ENCODE peak calls at places on chromosomes 16 and 17, in nine cellular contexts. J, V, I, F, C, B, O, K and H are unnamed samples.
A peak's percentile ranks its signal among the peaks of the same experiment; 100 is the strongest.

GRCh38 chr17:30304778-30305177 is 13.0 kb upstream of the BLMH start:
- DNase-seq in J (no peak), V (no peak), I (no peak), F (no peak), C (no peak), B (no peak), O (no peak), K (no peak), H (no peak)

GRCh38 chr16:81996664-81997529 is 14.4 kb downstream of the SDR42E1 start:
- DNase-seq in J (peak; percentile 32), V (no peak), I (peak; percentile 77), F (no peak), C (peak; percentile 57), B (no peak), O (peak; percentile 90), K (no peak), H (no peak)

GRCh38 chr16:81544261-81544660 is 99.7 kb downstream of the CMIP start:
- DNase-seq in J (no peak), V (no peak), I (no peak), F (no peak), C (no peak), B (no peak), O (no peak), K (no peak), H (peak; percentile 77)

GRCh38 chr16:11742041-11742535 is 569 bp downstream of the TXNDC11 start:
- DNase-seq in J (no peak), V (peak; percentile 35), I (no peak), F (no peak), C (no peak), B (peak; percentile 58), O (no peak), K (peak; percentile 80), H (peak; percentile 78)

GRCh38 chr17:72654746-72655145 is 437.7 kb downstream of the SLC39A11 start:
- DNase-seq in J (no peak), V (no peak), I (no peak), F (no peak), C (no peak), B (peak; percentile 34), O (no peak), K (no peak), H (no peak)

GRCh38 chr17:65099941-65100315 is 37.2 kb upstream of the RGS9 start:
- DNase-seq in J (peak; percentile 45), V (peak; percentile 33), I (no peak), F (no peak), C (peak; percentile 60), B (peak; percentile 45), O (peak; percentile 88), K (peak; percentile 74), H (no peak)

GRCh38 chr16:14289692-14290340 is 218.7 kb downstream of the MRTFB start:
- DNase-seq in J (no peak), V (no peak), I (no peak), F (no peak), C (peak; percentile 24), B (peak; percentile 21), O (peak; percentile 25), K (no peak), H (no peak)

GRCh38 chr17:60916043-60916442 is 238.4 kb downstream of the BCAS3 start:
- DNase-seq in J (no peak), V (no peak), I (no peak), F (no peak), C (no peak), B (no peak), O (no peak), K (no peak), H (no peak)

GRCh38 chr17:74454197-74455024 is 12.0 kb upstream of the CD300A start:
- DNase-seq in J (no peak), V (no peak), I (peak; percentile 97), F (peak; percentile 92), C (peak; percentile 29), B (no peak), O (peak; percentile 93), K (peak; percentile 96), H (peak; percentile 94)

GRCh38 chr17:74452841-74453661 is 13.4 kb upstream of the CD300A start:
- DNase-seq in J (no peak), V (no peak), I (peak; percentile 40), F (no peak), C (no peak), B (no peak), O (no peak), K (no peak), H (peak; percentile 76)

GRCh38 chr17:74453665-74454196 is 12.7 kb upstream of the CD300A start:
- DNase-seq in J (peak; percentile 88), V (peak; percentile 61), I (no peak), F (no peak), C (no peak), B (peak; percentile 94), O (no peak), K (no peak), H (no peak)

GRCh38 chr17:74457146-74457819 is 9.2 kb upstream of the CD300A start:
- DNase-seq in J (peak; percentile 84), V (peak; percentile 64), I (peak; percentile 85), F (peak; percentile 72), C (peak; percentile 30), B (peak; percentile 85), O (peak; percentile 72), K (peak; percentile 91), H (peak; percentile 94)

GRCh38 chr17:74455025-74455585 is 11.3 kb upstream of the CD300A start:
- DNase-seq in J (no peak), V (no peak), I (no peak), F (no peak), C (no peak), B (no peak), O (no peak), K (no peak), H (peak; percentile 75)
- H3K27me3 ChIP-seq in J (peaks cover 17% of the 10 kb centered on the region), V (peaks cover 3% of the 10 kb centered on the region), I (no peaks in the 10 kb centered on the region), F (no peaks in the 10 kb centered on the region), C (no peaks in the 10 kb centered on the region), B (no peaks in the 10 kb centered on the region), O (no peaks in the 10 kb centered on the region), K (no peaks in the 10 kb centered on the region), H (no peaks in the 10 kb centered on the region)

GRCh38 chr16:2468725-2469398 is 2.2 kb upstream of the NTN3 start:
- DNase-seq in J (no peak), V (no peak), I (no peak), F (no peak), C (no peak), B (no peak), O (no peak), K (no peak), H (peak; percentile 79)

GRCh38 chr16:2470234-2470601 is 879 bp upstream of the NTN3 start:
- DNase-seq in J (no peak), V (no peak), I (no peak), F (no peak), C (no peak), B (no peak), O (no peak), K (no peak), H (no peak)

GRCh38 chr16:2468142-2468724 is 2.9 kb upstream of the NTN3 start:
- DNase-seq in J (peak; percentile 57), V (no peak), I (peak; percentile 48), F (peak; percentile 56), C (peak; percentile 11), B (no peak), O (peak; percentile 59), K (no peak), H (no peak)

GRCh38 chr16:2470603-2471015 is 488 bp upstream of the NTN3 start:
- DNase-seq in J (no peak), V (no peak), I (no peak), F (no peak), C (no peak), B (no peak), O (peak; percentile 37), K (no peak), H (no peak)

GRCh38 chr16:2469399-2470233 is 1.5 kb upstream of the NTN3 start:
- DNase-seq in J (no peak), V (no peak), I (no peak), F (no peak), C (no peak), B (no peak), O (no peak), K (no peak), H (peak; percentile 52)
- H3K27me3 ChIP-seq in J (no peaks in the 10 kb centered on the region), V (peaks cover 47% of the 10 kb centered on the region), I (peaks cover 8% of the 10 kb centered on the region), F (no peaks in the 10 kb centered on the region), C (no peaks in the 10 kb centered on the region), B (peaks cover 19% of the 10 kb centered on the region), O (no peaks in the 10 kb centered on the region), K (peaks cover 42% of the 10 kb centered on the region), H (no peaks in the 10 kb centered on the region)

DNA sequence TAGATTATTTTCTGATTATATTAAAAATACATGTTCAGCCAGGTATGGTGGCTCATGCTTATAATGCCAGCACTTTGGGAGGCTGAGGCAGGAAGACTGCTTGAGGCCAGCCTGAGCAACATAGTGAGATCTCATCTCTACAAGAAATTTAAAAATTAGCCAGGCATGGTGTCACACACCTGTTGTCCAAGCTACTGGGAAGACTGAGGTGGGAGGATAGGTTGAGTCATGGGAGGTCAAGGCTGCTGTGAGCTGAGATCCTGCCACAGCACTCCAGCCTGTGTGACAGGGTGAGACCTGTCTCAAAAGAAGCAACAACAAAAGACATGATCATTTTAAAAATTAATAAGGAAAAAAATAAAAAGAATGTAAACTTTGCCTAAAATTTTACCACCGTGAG is 40.7 kb downstream of the PRAC1 start:
- DNase-seq in J (no peak), V (no peak), I (no peak), F (no peak), C (no peak), B (no peak), O (no peak), K (no peak), H (no peak)
- H3K27me3 ChIP-seq in J (peaks cover 50% of the 10 kb centered on the region), V (no peaks in the 10 kb centered on the region), I (peaks cover 41% of the 10 kb centered on the region), F (no peaks in the 10 kb centered on the region), C (peaks cover 63% of the 10 kb centered on the region), B (peaks cover 5% of the 10 kb centered on the region), O (peaks cover 56% of the 10 kb centered on the region), K (peaks cover 26% of the 10 kb centered on the region), H (peaks cover 3% of the 10 kb centered on the region)

GRCh38 chr17:4785311-4786110 is 653 bp downstream of the VMO1 start:
- DNase-seq in J (no peak), V (no peak), I (no peak), F (no peak), C (no peak), B (no peak), O (peak; percentile 50), K (peak; percentile 51), H (peak; percentile 61)

GRCh38 chr17:4788807-4789700 is at the start of gene GLTPD2:
- DNase-seq in J (no peak), V (no peak), I (peak; percentile 80), F (no peak), C (no peak), B (no peak), O (no peak), K (no peak), H (no peak)

GRCh38 chr17:4788159-4788806 is 481 bp upstream of the GLTPD2 start:
- DNase-seq in J (no peak), V (no peak), I (no peak), F (no peak), C (no peak), B (no peak), O (no peak), K (peak; percentile 22), H (no peak)

GRCh38 chr17:4786516-4786915 is 352 bp upstream of the VMO1 start:
- DNase-seq in J (peak; percentile 30), V (no peak), I (no peak), F (no peak), C (no peak), B (no peak), O (peak; percentile 21), K (no peak), H (no peak)

DNA sequence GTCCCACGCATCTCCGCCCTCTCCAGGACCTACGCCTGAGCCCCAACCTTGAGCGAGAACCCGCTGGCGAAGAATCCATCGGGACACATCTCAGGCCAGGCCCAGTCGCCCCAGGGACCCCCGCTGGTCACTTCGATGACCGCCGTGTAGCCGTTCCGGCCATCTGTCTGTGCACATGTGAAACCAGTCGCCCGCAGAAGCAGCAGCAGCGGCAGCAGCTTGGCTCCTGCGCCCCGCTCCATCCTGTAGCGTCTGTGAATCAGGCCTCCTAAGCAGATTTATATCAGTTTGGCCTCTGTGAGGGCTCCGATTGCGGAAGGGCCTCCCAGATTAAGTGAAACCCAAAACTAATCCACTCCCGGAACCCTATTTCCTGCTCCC is at the start of gene VMO1:
- DNase-seq in J (peak; percentile 68), V (no peak), I (no peak), F (no peak), C (no peak), B (no peak), O (peak; percentile 69), K (peak; percentile 61), H (peak; percentile 71)
- H3K27me3 ChIP-seq in J (peaks cover 29% of the 10 kb centered on the region), V (peaks cover 32% of the 10 kb centered on the region), I (no peaks in the 10 kb centered on the region), F (peaks cover 1% of the 10 kb centered on the region), C (peaks cover 40% of the 10 kb centered on the region), B (no peaks in the 10 kb centered on the region), O (peaks cover 23% of the 10 kb centered on the region), K (peaks cover 51% of the 10 kb centered on the region), H (no peaks in the 10 kb centered on the region)